ENCODE peak calls at places on chromosomes 4 and X, in nine cellular contexts. One of them, this sample, is unnamed.

GRCh38 chr4:107619065-107619464 is 101.0 kb downstream of the PAPSS1 start:
- DNase-seq in fibroblast of mammary gland: peak; percentile 65
- DNase-seq in CD8-positive, alpha-beta memory T cell: no peak
- DNase-seq in body of pancreas: no peak
- DNase-seq in NCI-H524: no peak
- DNase-seq in stomach: no peak
- DNase-seq in stimulated activated CD4-positive, alpha-beta T cell treated with anti-CD3 and anti-CD28 coated beads, Interleukin-2, amount 100 ng/mL, for 48 hours: no peak
- DNase-seq in right cardiac atrium: peak; percentile 15
- DNase-seq in mesendoderm: peak; percentile 78
- DNase-seq in this sample: no peak

GRCh38 chr4:93139118-93139517 is 689.4 kb upstream of the ATOH1 start:
- DNase-seq in fibroblast of mammary gland: no peak
- DNase-seq in CD8-positive, alpha-beta memory T cell: no peak
- DNase-seq in body of pancreas: no peak
- DNase-seq in NCI-H524: no peak
- DNase-seq in stomach: no peak
- DNase-seq in stimulated activated CD4-positive, alpha-beta T cell treated with anti-CD3 and anti-CD28 coated beads, Interleukin-2, amount 100 ng/mL, for 48 hours: no peak
- DNase-seq in right cardiac atrium: no peak
- DNase-seq in mesendoderm: peak; percentile 40
- DNase-seq in this sample: no peak

GRCh38 chr4:13160906-13161305 is 323.2 kb downstream of the RAB28 start:
- DNase-seq in fibroblast of mammary gland: peak; percentile 86
- DNase-seq in CD8-positive, alpha-beta memory T cell: no peak
- DNase-seq in body of pancreas: no peak
- DNase-seq in NCI-H524: no peak
- DNase-seq in stomach: no peak
- DNase-seq in stimulated activated CD4-positive, alpha-beta T cell treated with anti-CD3 and anti-CD28 coated beads, Interleukin-2, amount 100 ng/mL, for 48 hours: no peak
- DNase-seq in right cardiac atrium: no peak
- DNase-seq in mesendoderm: no peak
- DNase-seq in this sample: no peak

GRCh38 chr4:180493299-180493698 is 1749.9 kb upstream of the TENM3 start:
- DNase-seq in fibroblast of mammary gland: no peak
- DNase-seq in CD8-positive, alpha-beta memory T cell: no peak
- DNase-seq in body of pancreas: no peak
- DNase-seq in NCI-H524: no peak
- DNase-seq in stomach: no peak
- DNase-seq in stimulated activated CD4-positive, alpha-beta T cell treated with anti-CD3 and anti-CD28 coated beads, Interleukin-2, amount 100 ng/mL, for 48 hours: no peak
- DNase-seq in right cardiac atrium: no peak
- DNase-seq in mesendoderm: no peak
- DNase-seq in this sample: no peak

GRCh38 chr4:112206431-112206830 is 25.2 kb upstream of the AP1AR start:
- DNase-seq in fibroblast of mammary gland: no peak
- DNase-seq in CD8-positive, alpha-beta memory T cell: no peak
- DNase-seq in body of pancreas: no peak
- DNase-seq in NCI-H524: no peak
- DNase-seq in stomach: no peak
- DNase-seq in stimulated activated CD4-positive, alpha-beta T cell treated with anti-CD3 and anti-CD28 coated beads, Interleukin-2, amount 100 ng/mL, for 48 hours: no peak
- DNase-seq in right cardiac atrium: no peak
- DNase-seq in mesendoderm: no peak
- DNase-seq in this sample: no peak

GRCh38 chrX:131792356-131792749 is 230.7 kb upstream of the STK26 start:
- DNase-seq in fibroblast of mammary gland: peak; percentile 93
- DNase-seq in CD8-positive, alpha-beta memory T cell: peak; percentile 88
- DNase-seq in body of pancreas: no peak
- DNase-seq in NCI-H524: no peak
- DNase-seq in stomach: peak; percentile 93
- DNase-seq in stimulated activated CD4-positive, alpha-beta T cell treated with anti-CD3 and anti-CD28 coated beads, Interleukin-2, amount 100 ng/mL, for 48 hours: no peak
- DNase-seq in right cardiac atrium: peak; percentile 88
- DNase-seq in mesendoderm: peak; percentile 2
- DNase-seq in this sample: no peak

GRCh38 chrX:150567645-150568319 is 639 bp upstream of the MTM1 start:
- DNase-seq in fibroblast of mammary gland: no peak
- DNase-seq in CD8-positive, alpha-beta memory T cell: no peak
- DNase-seq in body of pancreas: no peak
- DNase-seq in NCI-H524: no peak
- DNase-seq in stomach: no peak
- DNase-seq in stimulated activated CD4-positive, alpha-beta T cell treated with anti-CD3 and anti-CD28 coated beads, Interleukin-2, amount 100 ng/mL, for 48 hours: no peak
- DNase-seq in right cardiac atrium: no peak
- DNase-seq in mesendoderm: no peak
- DNase-seq in this sample: no peak

GRCh38 chrX:42714981-42715688 is 62.8 kb downstream of the PPP1R2C start:
- DNase-seq in fibroblast of mammary gland: no peak
- DNase-seq in CD8-positive, alpha-beta memory T cell: peak; percentile 28
- DNase-seq in body of pancreas: peak; percentile 82
- DNase-seq in NCI-H524: peak; percentile 45
- DNase-seq in stomach: peak; percentile 79
- DNase-seq in stimulated activated CD4-positive, alpha-beta T cell treated with anti-CD3 and anti-CD28 coated beads, Interleukin-2, amount 100 ng/mL, for 48 hours: peak; percentile 5
- DNase-seq in right cardiac atrium: peak; percentile 31
- DNase-seq in mesendoderm: peak; percentile 79
- DNase-seq in this sample: peak; percentile 71

GRCh38 chr4:137641554-137641953 is 109.3 kb upstream of the PCDH18 start:
- DNase-seq in fibroblast of mammary gland: peak; percentile 93
- DNase-seq in CD8-positive, alpha-beta memory T cell: no peak
- DNase-seq in body of pancreas: no peak
- DNase-seq in NCI-H524: no peak
- DNase-seq in stomach: no peak
- DNase-seq in stimulated activated CD4-positive, alpha-beta T cell treated with anti-CD3 and anti-CD28 coated beads, Interleukin-2, amount 100 ng/mL, for 48 hours: no peak
- DNase-seq in right cardiac atrium: no peak
- DNase-seq in mesendoderm: no peak
- DNase-seq in this sample: no peak

GRCh38 chr4:33111106-33111505 is 2390.9 kb downstream of the PCDH7 start:
- DNase-seq in fibroblast of mammary gland: peak; percentile 28
- DNase-seq in CD8-positive, alpha-beta memory T cell: no peak
- DNase-seq in body of pancreas: no peak
- DNase-seq in NCI-H524: no peak
- DNase-seq in stomach: no peak
- DNase-seq in stimulated activated CD4-positive, alpha-beta T cell treated with anti-CD3 and anti-CD28 coated beads, Interleukin-2, amount 100 ng/mL, for 48 hours: no peak
- DNase-seq in right cardiac atrium: no peak
- DNase-seq in mesendoderm: no peak
- DNase-seq in this sample: no peak

GRCh38 chr4:6549890-6550620 is 24.9 kb upstream of the MAN2B2 start:
- DNase-seq in fibroblast of mammary gland: no peak
- DNase-seq in CD8-positive, alpha-beta memory T cell: no peak
- DNase-seq in body of pancreas: no peak
- DNase-seq in NCI-H524: no peak
- DNase-seq in stomach: no peak
- DNase-seq in stimulated activated CD4-positive, alpha-beta T cell treated with anti-CD3 and anti-CD28 coated beads, Interleukin-2, amount 100 ng/mL, for 48 hours: no peak
- DNase-seq in right cardiac atrium: no peak
- DNase-seq in mesendoderm: no peak
- DNase-seq in this sample: no peak

GRCh38 chr4:65670331-65671031 is at the start of gene EPHA5:
- DNase-seq in fibroblast of mammary gland: peak; percentile 56
- DNase-seq in CD8-positive, alpha-beta memory T cell: no peak
- DNase-seq in body of pancreas: peak; percentile 47
- DNase-seq in NCI-H524: peak; percentile 78
- DNase-seq in stomach: peak; percentile 66
- DNase-seq in stimulated activated CD4-positive, alpha-beta T cell treated with anti-CD3 and anti-CD28 coated beads, Interleukin-2, amount 100 ng/mL, for 48 hours: no peak
- DNase-seq in right cardiac atrium: peak; percentile 69
- DNase-seq in mesendoderm: peak; percentile 93
- DNase-seq in this sample: peak; percentile 72

GRCh38 chr4:5019274-5019673 is at the start of gene CYTL1:
- DNase-seq in fibroblast of mammary gland: no peak
- DNase-seq in CD8-positive, alpha-beta memory T cell: no peak
- DNase-seq in body of pancreas: no peak
- DNase-seq in NCI-H524: no peak
- DNase-seq in stomach: no peak
- DNase-seq in stimulated activated CD4-positive, alpha-beta T cell treated with anti-CD3 and anti-CD28 coated beads, Interleukin-2, amount 100 ng/mL, for 48 hours: no peak
- DNase-seq in right cardiac atrium: no peak
- DNase-seq in mesendoderm: peak; percentile 31
- DNase-seq in this sample: no peak

GRCh38 chr4:162699629-162700028 is 467.1 kb downstream of the NAF1 start:
- DNase-seq in fibroblast of mammary gland: no peak
- DNase-seq in CD8-positive, alpha-beta memory T cell: no peak
- DNase-seq in body of pancreas: no peak
- DNase-seq in NCI-H524: no peak
- DNase-seq in stomach: no peak
- DNase-seq in stimulated activated CD4-positive, alpha-beta T cell treated with anti-CD3 and anti-CD28 coated beads, Interleukin-2, amount 100 ng/mL, for 48 hours: no peak
- DNase-seq in right cardiac atrium: no peak
- DNase-seq in mesendoderm: no peak
- DNase-seq in this sample: no peak